ENCODE peak calls at places on chromosomes 2 and 18, in eight cellular contexts. One of them, this sample, is unnamed.

GRCh38 chr2:142714600-142714999 is 162.9 kb upstream of the KYNU start:
- DNase-seq in GDM1: no peak
- DNase-seq in HCT116: no peak
- DNase-seq in NCI-H774: no peak
- DNase-seq in central memory CD8-positive, alpha-beta T cell: no peak
- DNase-seq in cardiac fibroblast: no peak
- DNase-seq in choroid plexus epithelial cell: no peak
- DNase-seq in PC-3: no peak
- DNase-seq in this sample: no peak

GRCh38 chr2:95260028-95261023 is 13.9 kb upstream of the PROM2 start:
- DNase-seq in HCT116: no peak
- DNase-seq in GDM1: no peak
- DNase-seq in PC-3: no peak
- DNase-seq in central memory CD8-positive, alpha-beta T cell: no peak
- DNase-seq in cardiac fibroblast: no peak
- DNase-seq in choroid plexus epithelial cell: peak; percentile 8
- DNase-seq in NCI-H774: no peak
- DNase-seq in this sample: no peak

GRCh38 chr18:37335337-37335736 is 230.3 kb downstream of the CELF4 start:
- DNase-seq in GDM1: no peak
- DNase-seq in central memory CD8-positive, alpha-beta T cell: no peak
- DNase-seq in PC-3: no peak
- DNase-seq in HCT116: no peak
- DNase-seq in NCI-H774: no peak
- DNase-seq in cardiac fibroblast: no peak
- DNase-seq in choroid plexus epithelial cell: peak; percentile 20
- DNase-seq in this sample: no peak

GRCh38 chr2:207881902-207882301 is 112.2 kb upstream of the FZD5 start:
- DNase-seq in central memory CD8-positive, alpha-beta T cell: no peak
- DNase-seq in GDM1: no peak
- DNase-seq in cardiac fibroblast: no peak
- DNase-seq in HCT116: no peak
- DNase-seq in choroid plexus epithelial cell: no peak
- DNase-seq in PC-3: no peak
- DNase-seq in NCI-H774: no peak
- DNase-seq in this sample: no peak

GRCh38 chr2:151927501-151928221 is 99.4 kb upstream of the ARL5A start:
- DNase-seq in NCI-H774: peak; percentile 66
- DNase-seq in PC-3: no peak
- DNase-seq in choroid plexus epithelial cell: no peak
- DNase-seq in HCT116: no peak
- DNase-seq in cardiac fibroblast: no peak
- DNase-seq in GDM1: no peak
- DNase-seq in central memory CD8-positive, alpha-beta T cell: no peak
- DNase-seq in this sample: no peak

GRCh38 chr2:135694711-135695110 is 46.9 kb upstream of the UBXN4 start:
- DNase-seq in choroid plexus epithelial cell: peak; percentile 52
- DNase-seq in HCT116: no peak
- DNase-seq in central memory CD8-positive, alpha-beta T cell: no peak
- DNase-seq in NCI-H774: no peak
- DNase-seq in PC-3: no peak
- DNase-seq in GDM1: no peak
- DNase-seq in cardiac fibroblast: peak; percentile 37
- DNase-seq in this sample: no peak

GRCh38 chr2:160679686-160680085 is 186.1 kb upstream of the RBMS1 start:
- DNase-seq in central memory CD8-positive, alpha-beta T cell: no peak
- DNase-seq in PC-3: no peak
- DNase-seq in NCI-H774: no peak
- DNase-seq in cardiac fibroblast: no peak
- DNase-seq in choroid plexus epithelial cell: no peak
- DNase-seq in GDM1: no peak
- DNase-seq in HCT116: no peak
- DNase-seq in this sample: no peak

GRCh38 chr2:105797298-105797819 is 52.6 kb downstream of the NCK2 start:
- DNase-seq in choroid plexus epithelial cell: peak; percentile 60
- DNase-seq in cardiac fibroblast: peak; percentile 67
- DNase-seq in GDM1: peak; percentile 72
- DNase-seq in central memory CD8-positive, alpha-beta T cell: no peak
- DNase-seq in PC-3: no peak
- DNase-seq in NCI-H774: no peak
- DNase-seq in HCT116: no peak
- DNase-seq in this sample: no peak

GRCh38 chr18:59748628-59749360 is 51.6 kb upstream of the CCBE1 start:
- DNase-seq in NCI-H774: no peak
- DNase-seq in choroid plexus epithelial cell: peak; percentile 80
- DNase-seq in cardiac fibroblast: peak; percentile 96
- DNase-seq in PC-3: peak; percentile 81
- DNase-seq in HCT116: peak; percentile 41
- DNase-seq in GDM1: no peak
- DNase-seq in central memory CD8-positive, alpha-beta T cell: no peak
- DNase-seq in this sample: no peak

GRCh38 chr2:12544221-12544558 is 172.5 kb upstream of the TRIB2 start:
- DNase-seq in central memory CD8-positive, alpha-beta T cell: no peak
- DNase-seq in PC-3: no peak
- DNase-seq in choroid plexus epithelial cell: no peak
- DNase-seq in GDM1: no peak
- DNase-seq in NCI-H774: no peak
- DNase-seq in HCT116: no peak
- DNase-seq in cardiac fibroblast: no peak
- DNase-seq in this sample: no peak

GRCh38 chr2:144603334-144603733 is 83.4 kb upstream of the ZEB2 start:
- DNase-seq in central memory CD8-positive, alpha-beta T cell: no peak
- DNase-seq in choroid plexus epithelial cell: no peak
- DNase-seq in HCT116: no peak
- DNase-seq in cardiac fibroblast: no peak
- DNase-seq in GDM1: no peak
- DNase-seq in NCI-H774: no peak
- DNase-seq in PC-3: no peak
- DNase-seq in this sample: no peak

GRCh38 chr2:16294791-16295190 is 354.4 kb downstream of the MYCN start:
- DNase-seq in NCI-H774: no peak
- DNase-seq in cardiac fibroblast: no peak
- DNase-seq in HCT116: no peak
- DNase-seq in PC-3: no peak
- DNase-seq in GDM1: no peak
- DNase-seq in central memory CD8-positive, alpha-beta T cell: no peak
- DNase-seq in choroid plexus epithelial cell: no peak
- DNase-seq in this sample: no peak

GRCh38 chr18:75070625-75071483 is 138.1 kb downstream of the PTGR3 start:
- DNase-seq in NCI-H774: peak; percentile 56
- DNase-seq in central memory CD8-positive, alpha-beta T cell: peak; percentile 41
- DNase-seq in choroid plexus epithelial cell: peak; percentile 79
- DNase-seq in GDM1: peak; percentile 71
- DNase-seq in PC-3: peak; percentile 95
- DNase-seq in cardiac fibroblast: peak; percentile 91
- DNase-seq in HCT116: peak; percentile 63
- DNase-seq in this sample: peak; percentile 15

GRCh38 chr2:20008703-20009102 is 3.8 kb downstream of the MATN3 start:
- DNase-seq in central memory CD8-positive, alpha-beta T cell: no peak
- DNase-seq in GDM1: no peak
- DNase-seq in PC-3: peak; percentile 57
- DNase-seq in HCT116: no peak
- DNase-seq in NCI-H774: no peak
- DNase-seq in choroid plexus epithelial cell: no peak
- DNase-seq in cardiac fibroblast: no peak
- DNase-seq in this sample: no peak

GRCh38 chr18:48542513-48543181 is 3.8 kb downstream of the CTIF start:
- DNase-seq in PC-3: peak; percentile 43
- DNase-seq in GDM1: no peak
- DNase-seq in choroid plexus epithelial cell: no peak
- DNase-seq in central memory CD8-positive, alpha-beta T cell: no peak
- DNase-seq in cardiac fibroblast: no peak
- DNase-seq in HCT116: no peak
- DNase-seq in NCI-H774: no peak
- DNase-seq in this sample: no peak

GRCh38 chr2:39504790-39505335 is 67.8 kb upstream of the MAP4K3 start:
- DNase-seq in GDM1: no peak
- DNase-seq in central memory CD8-positive, alpha-beta T cell: no peak
- DNase-seq in choroid plexus epithelial cell: peak; percentile 79
- DNase-seq in HCT116: no peak
- DNase-seq in cardiac fibroblast: peak; percentile 95
- DNase-seq in NCI-H774: no peak
- DNase-seq in PC-3: peak; percentile 75
- DNase-seq in this sample: no peak

GRCh38 chr2:529425-529824 is 147.8 kb downstream of the TMEM18 start:
- DNase-seq in central memory CD8-positive, alpha-beta T cell: no peak
- DNase-seq in GDM1: no peak
- DNase-seq in HCT116: peak; percentile 74
- DNase-seq in NCI-H774: no peak
- DNase-seq in cardiac fibroblast: peak; percentile 33
- DNase-seq in PC-3: peak; percentile 77
- DNase-seq in choroid plexus epithelial cell: peak; percentile 77
- DNase-seq in this sample: no peak

GRCh38 chr2:33430856-33431255 is 45.6 kb upstream of the RASGRP3 start:
- DNase-seq in PC-3: no peak
- DNase-seq in GDM1: no peak
- DNase-seq in choroid plexus epithelial cell: no peak
- DNase-seq in central memory CD8-positive, alpha-beta T cell: no peak
- DNase-seq in HCT116: no peak
- DNase-seq in cardiac fibroblast: no peak
- DNase-seq in NCI-H774: no peak
- DNase-seq in this sample: no peak

GRCh38 chr2:156955701-156956100 is 301.8 kb upstream of the GALNT5 start:
- DNase-seq in central memory CD8-positive, alpha-beta T cell: no peak
- DNase-seq in cardiac fibroblast: no peak
- DNase-seq in choroid plexus epithelial cell: no peak
- DNase-seq in PC-3: peak; percentile 5
- DNase-seq in HCT116: no peak
- DNase-seq in GDM1: no peak
- DNase-seq in NCI-H774: no peak
- DNase-seq in this sample: no peak

GRCh38 chr2:108942231-108943066 is 46.6 kb downstream of the EDAR start:
- DNase-seq in central memory CD8-positive, alpha-beta T cell: no peak
- DNase-seq in NCI-H774: no peak
- DNase-seq in cardiac fibroblast: no peak
- DNase-seq in GDM1: no peak
- DNase-seq in HCT116: no peak
- DNase-seq in PC-3: no peak
- DNase-seq in choroid plexus epithelial cell: no peak
- DNase-seq in this sample: no peak

GRCh38 chr2:241869087-241869961 is at the start of gene RTP5:
- DNase-seq in choroid plexus epithelial cell: no peak
- DNase-seq in HCT116: no peak
- DNase-seq in PC-3: peak; percentile 12
- DNase-seq in GDM1: no peak
- DNase-seq in central memory CD8-positive, alpha-beta T cell: no peak
- DNase-seq in cardiac fibroblast: no peak
- DNase-seq in NCI-H774: no peak
- DNase-seq in this sample: no peak

GRCh38 chr2:109435066-109435690 is 178.6 kb downstream of the SEPTIN10 start:
- DNase-seq in GDM1: no peak
- DNase-seq in NCI-H774: no peak
- DNase-seq in central memory CD8-positive, alpha-beta T cell: no peak
- DNase-seq in HCT116: no peak
- DNase-seq in choroid plexus epithelial cell: no peak
- DNase-seq in PC-3: no peak
- DNase-seq in cardiac fibroblast: no peak
- DNase-seq in this sample: no peak

GRCh38 chr2:157875720-157876065 is 437 bp downstream of the ACVR1 start:
- DNase-seq in cardiac fibroblast: no peak
- DNase-seq in NCI-H774: no peak
- DNase-seq in HCT116: no peak
- DNase-seq in choroid plexus epithelial cell: peak; percentile 28
- DNase-seq in GDM1: peak; percentile 46
- DNase-seq in central memory CD8-positive, alpha-beta T cell: peak; percentile 26
- DNase-seq in PC-3: peak; percentile 36
- DNase-seq in this sample: peak; percentile 29

GRCh38 chr2:120262761-120263428 is 10.2 kb downstream of the RALB start:
- DNase-seq in cardiac fibroblast: peak; percentile 66
- DNase-seq in NCI-H774: no peak
- DNase-seq in GDM1: no peak
- DNase-seq in choroid plexus epithelial cell: peak; percentile 55
- DNase-seq in central memory CD8-positive, alpha-beta T cell: no peak
- DNase-seq in PC-3: no peak
- DNase-seq in HCT116: no peak
- DNase-seq in this sample: no peak

GRCh38 chr2:200695178-200695930 is 109.5 kb downstream of the AOX1 start:
- DNase-seq in cardiac fibroblast: no peak
- DNase-seq in PC-3: no peak
- DNase-seq in GDM1: peak; percentile 89
- DNase-seq in NCI-H774: no peak
- DNase-seq in HCT116: no peak
- DNase-seq in choroid plexus epithelial cell: peak; percentile 17
- DNase-seq in central memory CD8-positive, alpha-beta T cell: no peak
- DNase-seq in this sample: no peak

GRCh38 chr2:232983669-232983991 is 29.4 kb downstream of the NGEF start:
- DNase-seq in cardiac fibroblast: no peak
- DNase-seq in NCI-H774: no peak
- DNase-seq in GDM1: no peak
- DNase-seq in central memory CD8-positive, alpha-beta T cell: no peak
- DNase-seq in HCT116: no peak
- DNase-seq in PC-3: no peak
- DNase-seq in choroid plexus epithelial cell: no peak
- DNase-seq in this sample: no peak

GRCh38 chr2:132824716-132825115 is 154.7 kb upstream of the LYPD1 start:
- DNase-seq in PC-3: peak; percentile 52
- DNase-seq in cardiac fibroblast: peak; percentile 36
- DNase-seq in central memory CD8-positive, alpha-beta T cell: no peak
- DNase-seq in NCI-H774: no peak
- DNase-seq in choroid plexus epithelial cell: peak; percentile 33
- DNase-seq in HCT116: no peak
- DNase-seq in GDM1: no peak
- DNase-seq in this sample: no peak

GRCh38 chr18:44876024-44876423 is 195.3 kb downstream of the SETBP1 start:
- DNase-seq in HCT116: no peak
- DNase-seq in central memory CD8-positive, alpha-beta T cell: no peak
- DNase-seq in cardiac fibroblast: no peak
- DNase-seq in PC-3: no peak
- DNase-seq in choroid plexus epithelial cell: no peak
- DNase-seq in GDM1: no peak
- DNase-seq in NCI-H774: no peak
- DNase-seq in this sample: no peak

GRCh38 chr2:173054466-173054865 is 21.2 kb upstream of the MAP3K20 start:
- DNase-seq in central memory CD8-positive, alpha-beta T cell: no peak
- DNase-seq in PC-3: peak; percentile 15
- DNase-seq in choroid plexus epithelial cell: peak; percentile 66
- DNase-seq in GDM1: no peak
- DNase-seq in NCI-H774: no peak
- DNase-seq in cardiac fibroblast: no peak
- DNase-seq in HCT116: no peak
- DNase-seq in this sample: no peak

GRCh38 chr18:51480562-51481261 is 283.2 kb upstream of the MEX3C start:
- DNase-seq in central memory CD8-positive, alpha-beta T cell: no peak
- DNase-seq in HCT116: no peak
- DNase-seq in choroid plexus epithelial cell: no peak
- DNase-seq in GDM1: no peak
- DNase-seq in cardiac fibroblast: no peak
- DNase-seq in PC-3: no peak
- DNase-seq in NCI-H774: no peak
- DNase-seq in this sample: no peak

GRCh38 chr2:101848790-101849410 is 142.9 kb upstream of the IL1R2 start:
- DNase-seq in cardiac fibroblast: no peak
- DNase-seq in HCT116: no peak
- DNase-seq in central memory CD8-positive, alpha-beta T cell: no peak
- DNase-seq in NCI-H774: no peak
- DNase-seq in GDM1: no peak
- DNase-seq in PC-3: no peak
- DNase-seq in choroid plexus epithelial cell: no peak
- DNase-seq in this sample: no peak

GRCh38 chr18:3799515-3799914 is 349.5 kb downstream of the TGIF1 start:
- DNase-seq in choroid plexus epithelial cell: peak; percentile 6
- DNase-seq in cardiac fibroblast: no peak
- DNase-seq in central memory CD8-positive, alpha-beta T cell: no peak
- DNase-seq in GDM1: no peak
- DNase-seq in NCI-H774: no peak
- DNase-seq in HCT116: no peak
- DNase-seq in PC-3: no peak
- DNase-seq in this sample: no peak

GRCh38 chr2:17853799-17854198 is 24.7 kb upstream of the KCNS3 start:
- DNase-seq in cardiac fibroblast: no peak
- DNase-seq in GDM1: no peak
- DNase-seq in central memory CD8-positive, alpha-beta T cell: no peak
- DNase-seq in PC-3: no peak
- DNase-seq in choroid plexus epithelial cell: no peak
- DNase-seq in HCT116: no peak
- DNase-seq in NCI-H774: no peak
- DNase-seq in this sample: no peak

This sample was measured in stimulated activated CD4-positive, alpha-beta T cell treated with anti-CD3 and anti-CD28 coated beads, Interleukin-15, amount 100 ng/mL, for 1 hour.